ENCODE peak calls at places on chromosomes 4 and X, in four cellular contexts. O is CD8-positive, alpha-beta memory T cell; L is NCI-H748 treated with DMSO at 0.1 percent for 48 hours; U is HEK293T. V is an unnamed sample.
A peak's percentile ranks its signal among the peaks of the same experiment; 100 is the strongest.

GRCh38 chr4:72302981-72303704 is 265.9 kb downstream of the ADAMTS3 start:
- DNase-seq in O (peak; percentile 53), L (peak; percentile 2), U (peak; percentile 53), V (peak; percentile 54)

GRCh38 chrX:149472620-149473019 is 32.5 kb downstream of the IDS start:
- DNase-seq in O (no peak), L (no peak), U (no peak), V (no peak)

GRCh38 chr4:74499986-74500781 is 55.2 kb downstream of the AREG start:
- DNase-seq in O (no peak), L (no peak), U (no peak), V (peak; percentile 56)

GRCh38 chr4:38990241-38990640 is 42.0 kb downstream of the TMEM156 start:
- DNase-seq in O (no peak), L (no peak), U (no peak), V (no peak)

GRCh38 chrX:87299563-87300160 is 217.9 kb upstream of the KLHL4 start:
- DNase-seq in O (no peak), L (peak; percentile 9), U (peak; percentile 5), V (peak; percentile 11)

GRCh38 chr4:8690811-8691775 is 98.5 kb downstream of the CPZ start:
- DNase-seq in O (no peak), L (no peak), U (no peak), V (no peak)

GRCh38 chr4:111776546-111776945 is 368.7 kb upstream of the FAM241A start:
- DNase-seq in O (no peak), L (no peak), U (no peak), V (peak; percentile 12)

GRCh38 chr4:6573986-6574746 is 823 bp upstream of the MAN2B2 start:
- DNase-seq in O (no peak), L (no peak), U (no peak), V (no peak)

GRCh38 chr4:185911556-185912064 is 99.6 kb upstream of the SORBS2 start:
- DNase-seq in O (no peak), L (peak; percentile 7), U (no peak), V (peak; percentile 43)

GRCh38 chr4:188201851-188202250 is 62.6 kb downstream of the TRIML1 start:
- DNase-seq in O (no peak), L (no peak), U (no peak), V (peak; percentile 43)

GRCh38 chrX:39731735-39732134 is 366.0 kb downstream of the BCOR start:
- DNase-seq in O (no peak), L (no peak), U (no peak), V (no peak)

GRCh38 chr4:141021397-141022194 is 111.7 kb downstream of the RNF150 start:
- DNase-seq in O (no peak), L (no peak), U (no peak), V (no peak)

GRCh38 chr4:172850838-172851237 is 317.8 kb upstream of the GALNT7 start:
- DNase-seq in O (no peak), L (no peak), U (no peak), V (peak; percentile 93)

GRCh38 chr4:175414602-175415001 is 397.5 kb downstream of the GPM6A start:
- DNase-seq in O (no peak), L (no peak), U (no peak), V (no peak)

GRCh38 chr4:7134737-7135388 is 57.5 kb upstream of the SORCS2 start:
- DNase-seq in O (no peak), L (no peak), U (no peak), V (peak; percentile 91)

GRCh38 chr4:83917572-83917971 is 381.7 kb downstream of the GPAT3 start:
- DNase-seq in O (no peak), L (no peak), U (no peak), V (no peak)

GRCh38 chrX:118207831-118208453 is 91.3 kb upstream of the KLHL13 start:
- DNase-seq in O (no peak), L (no peak), U (no peak), V (no peak)

V was measured in astrocyte of the spinal cord.